ENCODE peak calls at places on chromosome 3, in four cellular contexts. H, P, Z and G are unnamed samples. For H3K4me1, the result is how much of the 10 kb centered on the place peaks cover.

GRCh38 chr3:149388714-149389417 is 11.4 kb upstream of the TM4SF1 start:
- DNase-seq in H (no peak), P (no peak), Z (no peak), G (no peak)

GRCh38 chr3:54476876-54477275 is 354.5 kb downstream of the CACNA2D3 start:
- DNase-seq in H (no peak), P (no peak), Z (no peak), G (no peak)

GRCh38 chr3:127039719-127040118 is 56.8 kb downstream of the PLXNA1 start:
- DNase-seq in H (no peak), P (no peak), Z (no peak), G (peak)

GRCh38 chr3:56682458-56683121 is 475 bp downstream of the TASOR start:
- DNase-seq in H (peak), P (peak), Z (peak), G (peak)

GRCh38 chr3:164748626-164749025 is 329.7 kb downstream of the SI start:
- DNase-seq in H (no peak), P (no peak), Z (no peak), G (no peak)

GRCh38 chr3:141385386-141386079 is 17.2 kb downstream of the ZBTB38 start:
- DNase-seq in H (no peak), P (no peak), Z (no peak), G (no peak)

GRCh38 chr3:58045084-58045483 is 36.9 kb downstream of the FLNB start:
- DNase-seq in H (no peak), P (no peak), Z (no peak), G (no peak)

GRCh38 chr3:52253314-52254260 is 8.0 kb downstream of the PPM1M start:
- DNase-seq in H (no peak), P (peak), Z (no peak), G (no peak)

GRCh38 chr3:98954806-98955205 is 53.3 kb upstream of the DCBLD2 start:
- DNase-seq in H (no peak), P (no peak), Z (no peak), G (no peak)

GRCh38 chr3:54861248-54862067 is 66.4 kb downstream of the LRTM1 start:
- DNase-seq in H (no peak), P (no peak), Z (no peak), G (no peak)

GRCh38 chr3:4714045-4714444 is 220.9 kb downstream of the ITPR1 start:
- DNase-seq in H (no peak), P (no peak), Z (no peak), G (no peak)

GRCh38 chr3:31704651-31705179 is 172.0 kb downstream of the STT3B start:
- DNase-seq in H (no peak), P (peak), Z (peak), G (no peak)

GRCh38 chr3:62587579-62588031 is 214.3 kb upstream of the FEZF2 start:
- DNase-seq in H (no peak), P (no peak), Z (no peak), G (no peak)

GRCh38 chr3:159867372-159867771 is 121.3 kb upstream of the IL12A start:
- DNase-seq in H (no peak), P (no peak), Z (no peak), G (no peak)

GRCh38 chr3:186694288-186695032 is 22.7 kb upstream of the KNG1 start:
- DNase-seq in H (no peak), P (no peak), Z (no peak), G (no peak)

GRCh38 chr3:45180051-45180450 is 33.9 kb upstream of the CDCP1 start:
- DNase-seq in H (no peak), P (no peak), Z (no peak), G (no peak)

GRCh38 chr3:45127130-45127822 is 18.9 kb downstream of the CDCP1 start:
- DNase-seq in H (no peak), P (no peak), Z (no peak), G (no peak)

GRCh38 chr3:104825116-104825515 is 541.6 kb upstream of the ALCAM start:
- DNase-seq in H (no peak), P (no peak), Z (no peak), G (no peak)

GRCh38 chr3:152780553-152780952 is 54.4 kb upstream of the P2RY1 start:
- DNase-seq in H (no peak), P (no peak), Z (no peak), G (no peak)

GRCh38 chr3:136728434-136728833 is 23.7 kb downstream of the STAG1 start:
- DNase-seq in H (no peak), P (no peak), Z (no peak), G (no peak)

GRCh38 chr3:195046441-195046840 is 224.5 kb downstream of the XXYLT1 start:
- DNase-seq in H (no peak), P (peak), Z (peak), G (peak)

GRCh38 chr3:195911946-195912270 is 3.6 kb upstream of the TNK2 start:
- DNase-seq in H (peak), P (no peak), Z (no peak), G (peak)

GRCh38 chr3:127064391-127065137 is 81.6 kb downstream of the PLXNA1 start:
- DNase-seq in H (peak), P (no peak), Z (no peak), G (peak)

GRCh38 chr3:135325726-135326245 is 530.7 kb downstream of the EPHB1 start:
- DNase-seq in H (no peak), P (no peak), Z (no peak), G (no peak)

GRCh38 chr3:52055537-52056351 is 627 bp downstream of the DUSP7 start:
- DNase-seq in H (peak), P (peak), Z (no peak), G (peak)

GRCh38 chr3:187196573-187197094 is 652 bp upstream of the RTP1 start:
- DNase-seq in H (no peak), P (no peak), Z (no peak), G (no peak)

GRCh38 chr3:45567730-45568172 is 26.8 kb upstream of the LIMD1 start:
- DNase-seq in H (no peak), P (no peak), Z (no peak), G (peak)

GRCh38 chr3:73827204-73827603 is 202.5 kb upstream of the PDZRN3 start:
- DNase-seq in H (no peak), P (no peak), Z (no peak), G (no peak)

GRCh38 chr3:196971094-196971698 is 2.6 kb upstream of the PIGZ start:
- DNase-seq in H (peak), P (no peak), Z (no peak), G (no peak)

GRCh38 chr3:8458235-8458634 is 43.4 kb upstream of the LMCD1 start:
- DNase-seq in H (no peak), P (no peak), Z (no peak), G (no peak)

GRCh38 chr3:132486086-132486485 is 68.8 kb downstream of the DNAJC13 start:
- DNase-seq in H (no peak), P (no peak), Z (no peak), G (no peak)

DNA sequence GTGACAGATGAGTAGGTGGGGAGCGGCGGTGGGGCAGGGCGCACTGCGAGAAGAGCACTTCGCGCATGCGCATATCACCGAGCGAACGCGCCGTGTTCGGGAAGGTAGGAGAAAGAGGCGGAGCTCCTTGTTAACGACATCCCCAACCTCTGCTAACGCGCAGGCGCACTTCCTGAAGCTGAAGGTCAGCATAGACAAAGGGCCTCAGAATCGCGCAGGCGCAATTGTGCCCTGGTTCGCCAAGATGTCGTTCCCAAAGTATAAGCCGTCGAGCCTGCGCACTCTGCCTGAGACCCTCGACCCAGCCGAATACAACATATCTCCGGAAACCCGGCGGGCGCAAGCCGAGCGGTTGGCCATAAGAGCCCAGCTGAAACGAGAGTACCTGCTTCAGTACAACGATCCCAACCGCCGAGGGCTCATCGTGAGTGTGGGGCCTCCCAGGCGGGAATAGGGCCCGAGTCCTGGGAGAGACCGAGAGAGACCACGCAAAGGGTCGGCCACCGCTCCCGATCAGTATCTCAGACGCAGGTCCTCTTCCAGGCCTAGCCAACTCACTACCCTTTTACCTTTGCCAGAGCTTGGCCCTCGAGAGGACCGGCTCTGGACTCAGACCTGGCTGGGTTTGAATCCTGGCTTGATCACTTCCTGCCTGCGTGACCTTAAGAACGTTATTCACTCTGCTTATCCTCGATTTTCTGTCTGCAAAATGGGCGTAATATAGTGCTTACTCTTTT is at the start of gene NDUFB4:
- DNase-seq in H (peak), P (peak), Z (peak), G (peak)
- TF ChIP-seq POLR2A in H (peak), P (no peak), Z (peak), G (peak)

GRCh38 chr3:108719178-108719577 is 38.0 kb downstream of the RETNLB start:
- DNase-seq in H (no peak), P (no peak), Z (no peak), G (no peak)
- TF ChIP-seq POLR2AphosphoS5 in H (no peak), P (no peak), Z (no peak), G (no peak)

DNA sequence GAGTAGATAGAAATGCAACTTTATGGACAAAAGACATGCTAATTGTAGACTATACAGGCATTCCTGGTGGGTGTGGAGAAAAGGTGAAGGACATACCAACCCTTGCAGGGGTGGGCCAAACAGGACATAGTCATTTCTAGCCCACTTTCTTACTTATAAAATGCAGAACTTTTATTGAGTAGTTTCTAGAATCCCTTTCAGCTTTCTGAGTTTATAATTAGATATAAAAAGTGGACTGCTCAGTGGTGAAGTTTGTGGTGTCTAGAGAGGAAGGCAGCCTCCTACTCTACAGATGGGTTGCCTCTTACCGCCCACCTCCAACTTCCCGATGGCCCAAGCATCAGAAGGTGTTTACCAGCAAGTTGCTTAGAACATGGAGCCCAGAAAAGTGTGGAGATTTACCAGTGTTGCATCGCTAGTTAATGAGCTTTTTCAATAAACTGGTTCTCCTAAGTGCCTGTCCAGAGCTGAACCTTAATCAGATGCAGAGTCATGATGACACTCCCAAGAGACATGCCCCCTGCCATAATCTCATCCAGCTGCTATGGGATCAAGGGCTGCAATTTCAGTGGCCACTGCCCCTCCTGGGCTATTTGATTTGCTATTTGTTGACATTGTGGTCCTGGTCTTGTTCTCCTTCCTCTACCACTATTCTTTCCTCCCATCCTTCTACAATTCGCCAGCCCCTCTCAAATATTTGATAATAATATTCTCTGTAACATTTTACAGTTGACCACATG is 77.5 kb upstream of the STRIT1 start:
- DNase-seq in H (peak), P (no peak), Z (no peak), G (no peak)
- H3K4me1 ChIP-seq in H (under half), P (under half), Z (under half), G (under half)

GRCh38 chr3:171059978-171060377 is 33.5 kb upstream of the SLC2A2 start:
- DNase-seq in H (no peak), P (no peak), Z (no peak), G (no peak)

GRCh38 chr3:171056528-171056927 is 30.0 kb upstream of the SLC2A2 start:
- DNase-seq in H (peak), P (no peak), Z (no peak), G (no peak)

GRCh38 chr3:171058873-171059603 is 32.5 kb upstream of the SLC2A2 start:
- DNase-seq in H (no peak), P (no peak), Z (no peak), G (no peak)

GRCh38 chr3:171057075-171057474 is 30.6 kb upstream of the SLC2A2 start:
- DNase-seq in H (no peak), P (no peak), Z (no peak), G (no peak)

DNA sequence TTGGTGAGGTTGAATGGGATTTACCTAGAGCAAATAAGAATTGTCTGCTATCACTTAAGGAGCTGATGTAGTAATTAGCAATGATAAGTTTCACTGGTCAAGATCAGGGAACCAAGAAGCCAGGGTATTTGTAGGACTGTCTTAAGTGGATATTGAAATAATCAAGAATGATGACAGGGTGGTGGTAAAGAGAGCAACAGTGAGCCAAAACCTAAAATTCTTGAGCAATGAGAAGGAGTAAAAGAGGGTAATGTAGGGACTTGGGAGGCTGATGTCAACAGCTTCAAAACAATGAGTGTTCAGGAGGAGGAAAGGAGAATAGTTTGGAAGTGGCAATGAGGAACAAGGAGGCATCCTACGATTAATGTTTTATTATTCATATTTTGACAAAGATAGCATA is 31.5 kb upstream of the SLC2A2 start:
- DNase-seq in H (no peak), P (no peak), Z (no peak), G (no peak)
- TF ChIP-seq POLR2A in H (no peak), P (no peak), Z (no peak), G (no peak)

GRCh38 chr3:156609546-156609945 is 54.6 kb upstream of the SSR3 start:
- DNase-seq in H (no peak), P (no peak), Z (no peak), G (no peak)

GRCh38 chr3:156610154-156610553 is 55.2 kb upstream of the SSR3 start:
- DNase-seq in H (no peak), P (no peak), Z (no peak), G (no peak)

GRCh38 chr3:156609115-156609514 is 54.2 kb upstream of the SSR3 start:
- DNase-seq in H (no peak), P (no peak), Z (no peak), G (no peak)

GRCh38 chr3:156612906-156613305 is 58.0 kb upstream of the SSR3 start:
- DNase-seq in H (no peak), P (no peak), Z (no peak), G (no peak)

DNA sequence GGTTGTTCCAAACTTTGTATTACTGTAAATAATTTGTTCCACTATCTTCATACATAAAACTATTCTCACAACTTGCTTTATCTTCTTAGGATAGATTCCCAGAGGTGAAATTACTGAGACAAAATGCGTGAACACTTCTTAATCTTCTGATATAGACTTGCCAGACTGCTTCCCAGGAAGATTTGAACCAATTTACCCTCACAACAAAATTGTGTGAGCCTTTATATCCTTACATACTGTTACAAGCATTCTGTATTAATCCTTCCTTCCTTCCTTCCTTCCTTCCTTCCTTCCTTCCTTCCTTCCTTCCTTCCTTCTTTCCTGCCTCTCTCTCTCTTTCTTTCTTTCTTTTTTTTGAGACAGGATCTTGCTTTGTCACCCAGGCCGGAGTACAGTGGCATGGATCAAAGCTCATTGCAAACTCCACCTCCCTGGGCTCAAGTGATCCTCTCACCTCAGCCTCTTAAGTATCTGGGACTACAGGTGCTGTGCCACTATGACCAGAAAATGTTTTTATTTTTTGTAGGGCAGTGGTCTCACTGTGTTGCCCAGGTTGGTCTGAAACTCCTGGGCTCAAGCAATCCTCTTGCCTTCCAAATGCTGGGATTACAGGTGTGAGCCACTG is 57.1 kb upstream of the SSR3 start:
- DNase-seq in H (no peak), P (no peak), Z (no peak), G (no peak)
- TF ChIP-seq POLR2AphosphoS5 in H (no peak), P (no peak), Z (no peak), G (no peak)

GRCh38 chr3:50260027-50260941 is 8.7 kb upstream of the SEMA3B start:
- DNase-seq in H (peak), P (peak), Z (peak), G (peak)
- H3K4me1 ChIP-seq in H (under half), P (half or more), Z (under half), G (under half)

GRCh38 chr3:113212845-113213375 is 1.6 kb downstream of the BOC start:
- DNase-seq in H (no peak), P (no peak), Z (no peak), G (no peak)

GRCh38 chr3:113212155-113212844 is 943 bp downstream of the BOC start:
- DNase-seq in H (no peak), P (no peak), Z (no peak), G (peak)

GRCh38 chr3:113214227-113214626 is 2.9 kb downstream of the BOC start:
- DNase-seq in H (no peak), P (no peak), Z (no peak), G (no peak)

GRCh38 chr3:113210608-113211369 is 568 bp upstream of the BOC start:
- DNase-seq in H (no peak), P (no peak), Z (no peak), G (peak)

DNA sequence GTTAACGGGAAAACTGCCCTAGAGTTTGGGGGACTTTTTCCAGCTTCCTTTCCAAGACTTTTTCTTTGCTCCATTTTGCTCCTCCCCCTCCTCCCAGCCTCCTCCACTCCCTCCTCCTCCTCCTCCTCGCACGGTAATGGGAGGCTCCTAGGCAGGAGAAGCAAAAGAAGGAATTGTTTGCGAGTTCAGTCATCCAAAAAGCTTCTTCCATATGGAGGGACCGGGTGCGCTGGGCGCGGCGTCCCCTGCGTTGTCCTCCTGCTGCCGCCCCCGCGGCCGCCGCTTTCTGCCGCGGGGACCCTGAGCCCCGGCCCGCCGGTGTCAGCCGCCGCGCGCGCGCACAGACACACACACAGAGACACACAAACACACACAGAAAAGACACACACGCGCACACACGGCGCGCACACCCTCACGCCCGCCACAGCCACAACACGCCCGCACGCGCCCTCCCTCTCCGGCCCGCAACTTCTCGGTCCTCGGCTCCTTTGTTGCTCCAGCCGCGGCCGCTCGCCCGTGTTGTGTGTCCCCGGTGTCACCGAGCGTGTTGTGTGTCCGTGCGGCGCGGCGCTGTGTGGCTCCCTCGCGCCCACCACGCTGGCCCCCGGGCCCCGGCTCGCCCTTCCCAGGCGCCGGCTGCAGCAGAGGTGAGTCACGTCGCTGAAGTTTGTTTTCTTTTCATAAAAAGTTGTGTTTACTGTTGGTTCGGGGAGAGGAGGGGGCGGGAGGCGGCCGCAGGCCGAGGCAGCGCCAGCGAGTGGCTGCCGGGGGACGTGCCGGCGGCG is at the start of gene BOC:
- DNase-seq in H (no peak), P (no peak), Z (no peak), G (peak)
- TF ChIP-seq POLR2A in H (no peak), P (no peak), Z (peak), G (no peak)